ENCODE peak calls at places on chromosomes 16 and 17, in ten cellular contexts. R is IMR-90; J is head of caudate nucleus; X is activated B cell treated with CpG ODN at 0.5 μM for 24 hours; G is NCI-H1417; W is caudate nucleus; P is GM04503; E is activated CD8-positive, alpha-beta memory T cell treated with anti-CD3 and anti-CD28 coated beads for 24 hours; C is hepatocyte; A is stimulated activated CD4-positive, alpha-beta T cell treated with anti-CD3 and anti-CD28 coated beads, TNF-alpha, amount 100 ng/mL, for 4 hours. M is an unnamed sample.

GRCh38 chr16:83315271-83315670 is 492.5 kb upstream of the HSBP1 start:
- DNase-seq in J (no peak), R (peak), E (no peak), X (no peak), A (no peak), C (no peak), W (no peak), P (no peak), G (no peak), M (no peak)

GRCh38 chr17:17515921-17516295 is 19.7 kb upstream of the RASD1 start:
- DNase-seq in P (no peak), J (no peak), C (no peak), G (no peak), E (no peak), R (peak), W (no peak), X (no peak), A (no peak), M (no peak)

GRCh38 chr16:68257906-68258800 is 6.2 kb upstream of the SLC7A6 start:
- DNase-seq in X (no peak), W (no peak), P (peak), A (no peak), C (peak), R (peak), J (no peak), G (no peak), E (no peak), M (no peak)

GRCh38 chr17:2337152-2337810 is at the start of gene SGSM2:
- DNase-seq in A (peak), R (peak), E (peak), W (peak), C (peak), X (peak), J (peak), P (no peak), G (peak), M (peak)

GRCh38 chr16:90040152-90041023 is 21.1 kb upstream of the DBNDD1 start:
- DNase-seq in X (no peak), C (no peak), E (no peak), A (no peak), R (no peak), J (no peak), G (no peak), W (no peak), P (no peak), M (no peak)

GRCh38 chr17:42296012-42296411 is 7.7 kb downstream of the STAT5A start:
- DNase-seq in P (no peak), E (no peak), W (no peak), R (no peak), G (no peak), A (no peak), J (no peak), X (no peak), C (no peak), M (no peak)

GRCh38 chr17:58289869-58290268 is 9.1 kb upstream of the MPO start:
- DNase-seq in G (peak), A (no peak), W (no peak), J (no peak), R (no peak), E (no peak), C (no peak), P (no peak), X (no peak), M (no peak)

GRCh38 chr17:48594412-48595106 is 980 bp upstream of the HOXB5 start:
- DNase-seq in W (no peak), C (no peak), G (no peak), J (no peak), R (peak), E (peak), A (no peak), X (no peak), P (no peak), M (no peak)

GRCh38 chr17:7219812-7220592 is at the start of the genes ACADVL and DLG4:
- DNase-seq in P (peak), W (peak), J (peak), A (peak), X (peak), E (peak), C (peak), R (peak), G (peak), M (peak)

GRCh38 chr16:59412275-59412841 is 678.2 kb upstream of the GOT2 start:
- DNase-seq in X (no peak), E (no peak), P (no peak), G (no peak), W (no peak), A (no peak), J (peak), R (peak), C (peak), M (no peak)

GRCh38 chr16:12584488-12585233 is 219.0 kb downstream of the CPPED1 start:
- DNase-seq in P (no peak), R (no peak), A (no peak), E (peak), W (no peak), J (no peak), G (no peak), X (no peak), C (no peak), M (no peak)

GRCh38 chr17:9928601-9929341 is 23.7 kb upstream of the RCVRN start:
- DNase-seq in A (no peak), P (no peak), R (peak), C (peak), J (peak), W (no peak), E (no peak), X (no peak), G (no peak), M (no peak)

GRCh38 chr17:55237268-55237667 is 27.5 kb upstream of the HLF start:
- DNase-seq in A (no peak), X (no peak), E (no peak), R (no peak), C (no peak), G (no peak), W (no peak), J (no peak), P (no peak), M (no peak)